ENCODE peak calls at places on chromosomes 3 and 15, in ten cellular contexts. One of them, this sample, is unnamed.

GRCh38 chr15:99451484-99451883 is 114.3 kb upstream of the MEF2A start:
- DNase-seq in adrenal gland: no peak
- DNase-seq in HCT116: no peak
- DNase-seq in GM03348: peak
- DNase-seq in cardiac muscle cell: no peak
- DNase-seq in activated T-helper 1 cell treated with Interleukin-2 at 50 U/mL for 16 hours: no peak
- DNase-seq in GF-D8: no peak
- DNase-seq in naive B cell: no peak
- DNase-seq in activated CD4-positive, alpha-beta T cell treated with anti-CD3 and anti-CD28 coated beads, Interleukin-2, amount 50 U/mL, for 4 hours: no peak
- DNase-seq in lung microvascular endothelial cell: no peak
- DNase-seq in this sample: no peak

GRCh38 chr15:68176601-68177000 is 28.5 kb downstream of the CALML4 start:
- DNase-seq in adrenal gland: no peak
- DNase-seq in HCT116: no peak
- DNase-seq in GM03348: peak
- DNase-seq in cardiac muscle cell: no peak
- DNase-seq in activated T-helper 1 cell treated with Interleukin-2 at 50 U/mL for 16 hours: no peak
- DNase-seq in GF-D8: no peak
- DNase-seq in naive B cell: no peak
- DNase-seq in activated CD4-positive, alpha-beta T cell treated with anti-CD3 and anti-CD28 coated beads, Interleukin-2, amount 50 U/mL, for 4 hours: no peak
- DNase-seq in lung microvascular endothelial cell: no peak
- DNase-seq in this sample: no peak

GRCh38 chr3:77328631-77329030 is 288.7 kb downstream of the ROBO2 start:
- DNase-seq in adrenal gland: no peak
- DNase-seq in HCT116: no peak
- DNase-seq in GM03348: no peak
- DNase-seq in cardiac muscle cell: no peak
- DNase-seq in activated T-helper 1 cell treated with Interleukin-2 at 50 U/mL for 16 hours: no peak
- DNase-seq in GF-D8: no peak
- DNase-seq in naive B cell: no peak
- DNase-seq in activated CD4-positive, alpha-beta T cell treated with anti-CD3 and anti-CD28 coated beads, Interleukin-2, amount 50 U/mL, for 4 hours: no peak
- DNase-seq in lung microvascular endothelial cell: no peak
- DNase-seq in this sample: no peak

GRCh38 chr15:79595271-79595670 is 163.1 kb downstream of the MINAR1 start:
- DNase-seq in adrenal gland: no peak
- DNase-seq in HCT116: no peak
- DNase-seq in GM03348: no peak
- DNase-seq in cardiac muscle cell: no peak
- DNase-seq in activated T-helper 1 cell treated with Interleukin-2 at 50 U/mL for 16 hours: no peak
- DNase-seq in GF-D8: no peak
- DNase-seq in naive B cell: no peak
- DNase-seq in activated CD4-positive, alpha-beta T cell treated with anti-CD3 and anti-CD28 coated beads, Interleukin-2, amount 50 U/mL, for 4 hours: no peak
- DNase-seq in lung microvascular endothelial cell: no peak
- DNase-seq in this sample: no peak

GRCh38 chr3:42492508-42493080 is 9.8 kb upstream of the VIPR1 start:
- DNase-seq in adrenal gland: no peak
- DNase-seq in HCT116: no peak
- DNase-seq in GM03348: no peak
- DNase-seq in cardiac muscle cell: no peak
- DNase-seq in activated T-helper 1 cell treated with Interleukin-2 at 50 U/mL for 16 hours: no peak
- DNase-seq in GF-D8: no peak
- DNase-seq in naive B cell: no peak
- DNase-seq in activated CD4-positive, alpha-beta T cell treated with anti-CD3 and anti-CD28 coated beads, Interleukin-2, amount 50 U/mL, for 4 hours: no peak
- DNase-seq in lung microvascular endothelial cell: no peak
- DNase-seq in this sample: no peak

GRCh38 chr3:156811092-156811862 is 14.9 kb upstream of the LEKR1 start:
- DNase-seq in adrenal gland: no peak
- DNase-seq in HCT116: no peak
- DNase-seq in GM03348: peak
- DNase-seq in cardiac muscle cell: peak
- DNase-seq in activated T-helper 1 cell treated with Interleukin-2 at 50 U/mL for 16 hours: no peak
- DNase-seq in GF-D8: no peak
- DNase-seq in naive B cell: no peak
- DNase-seq in activated CD4-positive, alpha-beta T cell treated with anti-CD3 and anti-CD28 coated beads, Interleukin-2, amount 50 U/mL, for 4 hours: no peak
- DNase-seq in lung microvascular endothelial cell: no peak
- DNase-seq in this sample: no peak

GRCh38 chr3:70471464-70472342 is 159.3 kb upstream of the MDFIC2 start:
- DNase-seq in adrenal gland: no peak
- DNase-seq in HCT116: no peak
- DNase-seq in GM03348: no peak
- DNase-seq in cardiac muscle cell: no peak
- DNase-seq in activated T-helper 1 cell treated with Interleukin-2 at 50 U/mL for 16 hours: no peak
- DNase-seq in GF-D8: no peak
- DNase-seq in naive B cell: no peak
- DNase-seq in activated CD4-positive, alpha-beta T cell treated with anti-CD3 and anti-CD28 coated beads, Interleukin-2, amount 50 U/mL, for 4 hours: no peak
- DNase-seq in lung microvascular endothelial cell: no peak
- DNase-seq in this sample: no peak

GRCh38 chr3:4271834-4272233 is 31.3 kb upstream of the SETMAR start:
- DNase-seq in adrenal gland: no peak
- DNase-seq in HCT116: peak
- DNase-seq in GM03348: peak
- DNase-seq in cardiac muscle cell: peak
- DNase-seq in activated T-helper 1 cell treated with Interleukin-2 at 50 U/mL for 16 hours: no peak
- DNase-seq in GF-D8: no peak
- DNase-seq in naive B cell: peak
- DNase-seq in activated CD4-positive, alpha-beta T cell treated with anti-CD3 and anti-CD28 coated beads, Interleukin-2, amount 50 U/mL, for 4 hours: no peak
- DNase-seq in lung microvascular endothelial cell: peak
- DNase-seq in this sample: no peak

GRCh38 chr15:98728811-98729160 is 80.4 kb downstream of the IGF1R start:
- DNase-seq in adrenal gland: no peak
- DNase-seq in HCT116: no peak
- DNase-seq in GM03348: no peak
- DNase-seq in cardiac muscle cell: no peak
- DNase-seq in activated T-helper 1 cell treated with Interleukin-2 at 50 U/mL for 16 hours: no peak
- DNase-seq in GF-D8: no peak
- DNase-seq in naive B cell: no peak
- DNase-seq in activated CD4-positive, alpha-beta T cell treated with anti-CD3 and anti-CD28 coated beads, Interleukin-2, amount 50 U/mL, for 4 hours: no peak
- DNase-seq in lung microvascular endothelial cell: no peak
- DNase-seq in this sample: no peak

GRCh38 chr15:90560229-90560771 is 30.6 kb downstream of the CRTC3 start:
- DNase-seq in adrenal gland: peak
- DNase-seq in HCT116: no peak
- DNase-seq in GM03348: peak
- DNase-seq in cardiac muscle cell: peak
- DNase-seq in activated T-helper 1 cell treated with Interleukin-2 at 50 U/mL for 16 hours: no peak
- DNase-seq in GF-D8: no peak
- DNase-seq in naive B cell: no peak
- DNase-seq in activated CD4-positive, alpha-beta T cell treated with anti-CD3 and anti-CD28 coated beads, Interleukin-2, amount 50 U/mL, for 4 hours: no peak
- DNase-seq in lung microvascular endothelial cell: peak
- DNase-seq in this sample: peak

GRCh38 chr15:90580946-90581345 is 51.2 kb downstream of the CRTC3 start:
- DNase-seq in adrenal gland: no peak
- DNase-seq in HCT116: no peak
- DNase-seq in GM03348: no peak
- DNase-seq in cardiac muscle cell: no peak
- DNase-seq in activated T-helper 1 cell treated with Interleukin-2 at 50 U/mL for 16 hours: no peak
- DNase-seq in GF-D8: no peak
- DNase-seq in naive B cell: no peak
- DNase-seq in activated CD4-positive, alpha-beta T cell treated with anti-CD3 and anti-CD28 coated beads, Interleukin-2, amount 50 U/mL, for 4 hours: no peak
- DNase-seq in lung microvascular endothelial cell: no peak
- DNase-seq in this sample: no peak

GRCh38 chr3:18127181-18127863 is 297.8 kb downstream of the SATB1 start:
- DNase-seq in adrenal gland: no peak
- DNase-seq in HCT116: no peak
- DNase-seq in GM03348: no peak
- DNase-seq in cardiac muscle cell: no peak
- DNase-seq in activated T-helper 1 cell treated with Interleukin-2 at 50 U/mL for 16 hours: no peak
- DNase-seq in GF-D8: peak
- DNase-seq in naive B cell: peak
- DNase-seq in activated CD4-positive, alpha-beta T cell treated with anti-CD3 and anti-CD28 coated beads, Interleukin-2, amount 50 U/mL, for 4 hours: no peak
- DNase-seq in lung microvascular endothelial cell: no peak
- DNase-seq in this sample: no peak